ENCODE peak calls at places on chromosomes 4 and X, in ten cellular contexts. N is fibroblast of lung; K is heart right ventricle; F is GM06990; L is kidney epithelial cell; J is cardiac fibroblast; T is CD8-positive, alpha-beta T cell; Y is sigmoid colon; M is upper lobe of right lung; X is bronchial epithelial cell. S is an unnamed sample.

GRCh38 chr4:81550005-81550896 is 78.5 kb upstream of the RASGEF1B start:
- DNase-seq in Y (no peak), L (no peak), T (no peak), N (no peak), K (no peak), F (no peak), J (peak; percentile 5), M (no peak), X (no peak), S (no peak)

GRCh38 chr4:183335369-183335940 is 13.2 kb upstream of the CLDN24 start:
- DNase-seq in F (no peak), K (no peak), N (peak; percentile 96), M (peak; percentile 30), X (peak; percentile 95), L (peak; percentile 76), J (peak; percentile 90), Y (no peak), T (no peak), S (peak; percentile 83)

GRCh38 chr4:69849969-69850368 is 10.0 kb downstream of the SULT1E1 start:
- DNase-seq in J (no peak), L (no peak), K (no peak), F (no peak), N (no peak), X (no peak), Y (no peak), M (no peak), T (no peak), S (no peak)

GRCh38 chrX:134936542-134936941 is 54.2 kb upstream of the SMIM10 start:
- DNase-seq in F (no peak), L (no peak), J (peak; percentile 68), M (no peak), Y (no peak), N (peak; percentile 92), X (peak; percentile 63), T (no peak), K (no peak), S (peak; percentile 33)

GRCh38 chr4:147326581-147326980 is 154.3 kb upstream of the EDNRA start:
- DNase-seq in M (no peak), T (no peak), Y (no peak), K (no peak), N (peak; percentile 58), J (peak; percentile 41), X (no peak), L (no peak), F (no peak), S (no peak)

GRCh38 chr4:26302390-26302897 is 18.4 kb upstream of the RBPJ start:
- DNase-seq in M (no peak), F (no peak), Y (no peak), N (no peak), K (no peak), X (no peak), L (no peak), J (no peak), T (no peak), S (no peak)

GRCh38 chr4:76894537-76894936 is 3.4 kb downstream of the SOWAHB start:
- DNase-seq in X (no peak), M (no peak), K (no peak), N (peak; percentile 8), L (no peak), T (no peak), Y (no peak), J (no peak), F (peak; percentile 9), S (no peak)

GRCh38 chr4:183746305-183747229 is 87.5 kb downstream of the TRAPPC11 start:
- DNase-seq in M (no peak), F (no peak), N (no peak), Y (no peak), T (no peak), X (peak; percentile 26), L (peak; percentile 66), J (no peak), K (no peak), S (peak; percentile 20)

GRCh38 chr4:52822583-52823477 is 39.3 kb upstream of the RASL11B start:
- DNase-seq in Y (no peak), N (peak; percentile 83), T (no peak), F (no peak), L (no peak), K (no peak), X (peak; percentile 91), J (peak; percentile 74), M (no peak), S (peak; percentile 60)

GRCh38 chr4:54268151-54268550 is 39.1 kb downstream of the PDGFRA start:
- DNase-seq in K (no peak), F (no peak), T (no peak), Y (no peak), X (peak; percentile 31), J (no peak), M (no peak), L (no peak), N (peak; percentile 31), S (no peak)

GRCh38 chr4:20017035-20017434 is 234.7 kb upstream of the SLIT2 start:
- DNase-seq in N (peak; percentile 88), M (no peak), F (no peak), K (no peak), L (no peak), X (no peak), T (no peak), Y (no peak), J (peak; percentile 83), S (peak; percentile 82)

GRCh38 chr4:22987861-22988260 is 295.1 kb downstream of the GBA3 start:
- DNase-seq in L (peak; percentile 52), X (peak; percentile 77), K (no peak), T (no peak), J (no peak), M (no peak), F (no peak), N (peak; percentile 94), Y (no peak), S (no peak)

GRCh38 chr4:24557036-24558022 is 27.0 kb downstream of the DHX15 start:
- DNase-seq in N (peak; percentile 55), Y (no peak), X (peak; percentile 34), M (no peak), L (no peak), J (peak; percentile 32), K (no peak), F (no peak), T (no peak), S (no peak)

GRCh38 chr4:112514449-112515277 is 1.3 kb downstream of the NEUROG2 start:
- DNase-seq in T (no peak), F (peak; percentile 69), M (no peak), J (no peak), K (no peak), Y (no peak), L (no peak), N (no peak), X (no peak), S (no peak)

GRCh38 chr4:104451573-104451972 is 43.1 kb downstream of the CXXC4 start:
- DNase-seq in Y (no peak), K (no peak), T (no peak), X (peak; percentile 26), M (no peak), F (no peak), L (no peak), J (peak; percentile 4), N (peak; percentile 33), S (no peak)

GRCh38 chrX:12042615-12043014 is 95.7 kb upstream of the FRMPD4 start:
- DNase-seq in Y (no peak), K (no peak), F (no peak), L (no peak), N (no peak), X (no peak), J (no peak), T (no peak), M (no peak), S (no peak)

GRCh38 chr4:176406736-176407135 is 87.0 kb downstream of the SPCS3 start:
- DNase-seq in Y (no peak), F (no peak), M (no peak), T (no peak), J (no peak), N (peak; percentile 77), K (no peak), L (no peak), X (no peak), S (no peak)

GRCh38 chrX:153732406-153732805 is 7.8 kb downstream of the ABCD1 start:
- DNase-seq in X (peak; percentile 13), K (no peak), N (no peak), L (no peak), Y (no peak), M (no peak), J (no peak), T (no peak), F (no peak), S (no peak)

GRCh38 chr4:174259580-174259979 is 23.9 kb downstream of the FBXO8 start:
- DNase-seq in T (no peak), L (no peak), N (no peak), K (no peak), M (no peak), J (peak; percentile 6), F (no peak), X (no peak), Y (no peak), S (no peak)
- TF ChIP-seq CTCF in T (no peak), L (no peak), N (no peak), K (no peak), M (no peak), J (no peak), F (no peak), X (no peak), Y (no peak), S (no peak)

DNA sequence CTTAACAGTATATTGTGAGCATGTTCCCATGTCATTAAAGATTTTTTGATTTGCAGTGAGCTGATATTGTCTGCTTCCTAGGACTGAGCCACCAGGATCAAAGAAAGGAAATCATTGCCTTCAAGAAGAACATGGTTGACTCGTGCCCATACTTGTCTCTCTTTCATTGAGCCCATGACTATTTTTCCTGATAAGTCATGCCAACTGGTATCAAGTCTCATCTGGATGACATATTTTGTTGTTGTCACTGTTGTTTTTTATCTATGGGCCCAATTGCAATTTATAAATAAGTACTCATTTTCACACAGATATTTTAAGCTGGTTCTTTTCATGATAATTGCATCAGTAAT is 10.2 kb upstream of the RHOH start:
- DNase-seq in Y (no peak), M (no peak), L (no peak), J (no peak), X (peak; percentile 92), T (no peak), F (no peak), N (no peak), K (no peak), S (no peak)
- H3K4me3 ChIP-seq in Y (no peak overlapping the region), M (no peak overlapping the region), L (no peak overlapping the region), J (no peak overlapping the region), X (no peak overlapping the region), T (no peak overlapping the region), F (no peak overlapping the region), N (no peak overlapping the region), K (no peak overlapping the region), S (no peak overlapping the region)

GRCh38 chr4:119692001-119692400 is 63.4 kb upstream of the PDE5A start:
- DNase-seq in T (no peak), L (no peak), J (no peak), M (no peak), F (no peak), X (peak; percentile 12), Y (no peak), N (peak; percentile 54), K (no peak), S (peak; percentile 14)
- TF ChIP-seq CTCF in T (no peak), L (no peak), J (no peak), M (no peak), F (no peak), X (no peak), Y (no peak), N (peak; percentile 35), K (no peak), S (peak; percentile 57)

DNA sequence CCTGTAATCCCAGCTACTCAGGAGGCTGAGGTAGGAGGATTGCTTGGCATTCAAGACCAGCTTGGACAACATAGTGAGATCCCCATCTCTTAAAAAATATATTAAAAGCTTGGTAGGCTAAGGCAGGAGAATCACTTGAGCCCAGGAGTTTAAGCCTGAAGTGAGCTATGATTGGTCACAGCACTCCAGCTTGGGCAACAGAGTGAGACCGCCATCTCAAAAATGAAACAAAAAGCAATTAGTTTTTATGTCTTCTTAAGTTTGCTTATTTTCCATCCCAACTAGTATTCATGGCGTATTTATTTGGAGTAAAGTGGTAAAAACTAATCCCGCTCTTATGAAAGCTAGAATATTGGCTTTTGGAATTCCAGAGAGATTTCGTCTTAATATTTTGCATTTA is 25.4 kb upstream of the PDE5A start:
- DNase-seq in K (no peak), M (no peak), F (no peak), N (no peak), T (no peak), Y (no peak), J (no peak), X (no peak), L (no peak), S (no peak)
- H3K4me3 ChIP-seq in K (no peak overlapping the region), M (no peak overlapping the region), F (no peak overlapping the region), N (no peak overlapping the region), T (no peak overlapping the region), Y (no peak overlapping the region), J (no peak overlapping the region), X (no peak overlapping the region), L (no peak overlapping the region), S (no peak overlapping the region)